ENCODE peak calls at places on chromosomes 16 and 17, in eight cellular contexts. O, B, Y, W, C, G, Q and Z are unnamed samples.

GRCh38 chr17:50944054-50944901 is 78.1 kb upstream of the TOB1 start:
- DNase-seq in O (peak), B (peak), Y (no peak), W (no peak), C (peak), G (peak), Q (no peak), Z (peak)

GRCh38 chr17:14547016-14547415 is 246.1 kb downstream of the HS3ST3B1 start:
- DNase-seq in O (no peak), B (no peak), Y (no peak), W (no peak), C (no peak), G (no peak), Q (no peak), Z (no peak)

GRCh38 chr16:88437367-88437964 is 15.6 kb upstream of the ZFPM1 start:
- DNase-seq in O (peak), B (no peak), Y (no peak), W (no peak), C (peak), G (peak), Q (peak), Z (peak)

GRCh38 chr17:59761385-59762021 is 54.0 kb downstream of the VMP1 start:
- DNase-seq in O (no peak), B (peak), Y (peak), W (no peak), C (no peak), G (no peak), Q (no peak), Z (no peak)

GRCh38 chr17:1634841-1635650 is 6.4 kb upstream of the SLC43A2 start:
- DNase-seq in O (no peak), B (no peak), Y (no peak), W (no peak), C (no peak), G (no peak), Q (no peak), Z (no peak)

GRCh38 chr16:88317619-88317977 is 65.2 kb upstream of the ZNF469 start:
- DNase-seq in O (no peak), B (peak), Y (peak), W (no peak), C (no peak), G (no peak), Q (no peak), Z (no peak)

GRCh38 chr16:29148867-29149272 is 164.0 kb downstream of the LAT start:
- DNase-seq in O (no peak), B (no peak), Y (no peak), W (no peak), C (peak), G (no peak), Q (no peak), Z (no peak)

GRCh38 chr17:29918922-29919856 is 10.8 kb downstream of the SSH2 start:
- DNase-seq in O (no peak), B (peak), Y (peak), W (no peak), C (no peak), G (no peak), Q (no peak), Z (no peak)

GRCh38 chr17:46772013-46772878 is 46.2 kb downstream of the WNT3 start:
- DNase-seq in O (peak), B (no peak), Y (no peak), W (no peak), C (peak), G (no peak), Q (no peak), Z (no peak)

GRCh38 chr17:42618442-42619150 is 9.1 kb downstream of the TUBG1 start:
- DNase-seq in O (peak), B (peak), Y (no peak), W (no peak), C (peak), G (peak), Q (no peak), Z (peak)

GRCh38 chr16:876041-876335 is 75.5 kb upstream of the GNG13 start:
- DNase-seq in O (no peak), B (no peak), Y (no peak), W (no peak), C (no peak), G (no peak), Q (no peak), Z (no peak)

GRCh38 chr17:76075364-76076099 is 951 bp downstream of the GALR2 start:
- DNase-seq in O (no peak), B (no peak), Y (no peak), W (no peak), C (no peak), G (no peak), Q (no peak), Z (no peak)

GRCh38 chr16:85077039-85077438 is 35.2 kb downstream of the CIBAR2 start:
- DNase-seq in O (no peak), B (no peak), Y (no peak), W (no peak), C (no peak), G (no peak), Q (no peak), Z (no peak)

GRCh38 chr17:54282886-54283285 is 460.2 kb downstream of the KIF2B start:
- DNase-seq in O (no peak), B (no peak), Y (no peak), W (no peak), C (no peak), G (no peak), Q (no peak), Z (no peak)

GRCh38 chr16:30700491-30700890 is 1.5 kb downstream of the SRCAP start:
- DNase-seq in O (no peak), B (peak), Y (peak), W (no peak), C (peak), G (no peak), Q (no peak), Z (no peak)

GRCh38 chr16:17105239-17105721 is 365.5 kb downstream of the XYLT1 start:
- DNase-seq in O (no peak), B (no peak), Y (peak), W (no peak), C (no peak), G (no peak), Q (no peak), Z (no peak)

GRCh38 chr16:87661561-87661960 is 59.3 kb downstream of the JPH3 start:
- DNase-seq in O (no peak), B (peak), Y (peak), W (no peak), C (no peak), G (peak), Q (no peak), Z (peak)

GRCh38 chr17:28346746-28347246 is 10.5 kb downstream of the POLDIP2 start:
- DNase-seq in O (peak), B (peak), Y (no peak), W (no peak), C (no peak), G (no peak), Q (no peak), Z (no peak)

GRCh38 chr16:24580665-24581064 is 41.3 kb downstream of the RBBP6 start:
- DNase-seq in O (no peak), B (peak), Y (peak), W (peak), C (no peak), G (no peak), Q (no peak), Z (no peak)

GRCh38 chr17:50420419-50421112 is 5.5 kb upstream of the ACSF2 start:
- DNase-seq in O (no peak), B (peak), Y (peak), W (no peak), C (no peak), G (no peak), Q (no peak), Z (no peak)

GRCh38 chr17:28385037-28385797 is 13.7 kb downstream of the SARM1 start:
- DNase-seq in O (peak), B (no peak), Y (no peak), W (no peak), C (no peak), G (no peak), Q (no peak), Z (no peak)

GRCh38 chr16:67269766-67270165 is 9.6 kb upstream of the PLEKHG4 start:
- DNase-seq in O (no peak), B (peak), Y (peak), W (no peak), C (no peak), G (no peak), Q (no peak), Z (no peak)

GRCh38 chr16:4836727-4837126 is 10.4 kb downstream of the GLYR1 start:
- DNase-seq in O (no peak), B (no peak), Y (no peak), W (no peak), C (no peak), G (no peak), Q (no peak), Z (no peak)

GRCh38 chr17:32488604-32489180 is 1.9 kb downstream of the CDK5R1 start:
- DNase-seq in O (no peak), B (no peak), Y (no peak), W (no peak), C (no peak), G (no peak), Q (no peak), Z (no peak)

GRCh38 chr17:37833237-37833859 is 88.5 kb upstream of the HNF1B start:
- DNase-seq in O (no peak), B (no peak), Y (no peak), W (no peak), C (no peak), G (no peak), Q (no peak), Z (peak)

GRCh38 chr17:54945671-54946070 is 22.8 kb downstream of the COX11 start:
- DNase-seq in O (no peak), B (peak), Y (peak), W (no peak), C (no peak), G (no peak), Q (no peak), Z (no peak)

GRCh38 chr17:4738136-4739121 is 1.2 kb upstream of the ZMYND15 start:
- DNase-seq in O (no peak), B (no peak), Y (no peak), W (no peak), C (no peak), G (peak), Q (no peak), Z (no peak)

GRCh38 chr16:70468776-70469525 is 14.6 kb downstream of the FCSK start:
- DNase-seq in O (no peak), B (no peak), Y (no peak), W (no peak), C (no peak), G (no peak), Q (no peak), Z (no peak)

GRCh38 chr16:19393226-19394074 is 24.2 kb upstream of the TMC5 start:
- DNase-seq in O (no peak), B (no peak), Y (peak), W (no peak), C (no peak), G (no peak), Q (peak), Z (no peak)

GRCh38 chr16:27405546-27406451 is 3.8 kb downstream of the IL21R start:
- DNase-seq in O (no peak), B (no peak), Y (peak), W (no peak), C (no peak), G (no peak), Q (no peak), Z (peak)

GRCh38 chr16:55948230-55948629 is 73.1 kb upstream of the CES5A start:
- DNase-seq in O (no peak), B (no peak), Y (no peak), W (no peak), C (no peak), G (no peak), Q (no peak), Z (no peak)

GRCh38 chr17:21283482-21284318 is 811 bp upstream of the MAP2K3 start:
- DNase-seq in O (no peak), B (peak), Y (peak), W (no peak), C (no peak), G (no peak), Q (peak), Z (no peak)

GRCh38 chr17:48542956-48543853 is 1.7 kb downstream of the HOXB2 start:
- DNase-seq in O (no peak), B (peak), Y (peak), W (no peak), C (peak), G (peak), Q (no peak), Z (peak)

GRCh38 chr17:19312406-19312805 is 50.1 kb downstream of the B9D1 start:
- DNase-seq in O (no peak), B (no peak), Y (no peak), W (no peak), C (no peak), G (no peak), Q (no peak), Z (no peak)

GRCh38 chr16:49022351-49022963 is 259.2 kb downstream of the CBLN1 start:
- DNase-seq in O (no peak), B (no peak), Y (no peak), W (no peak), C (no peak), G (no peak), Q (no peak), Z (no peak)

GRCh38 chr16:54806378-54806777 is 124.3 kb upstream of the IRX5 start:
- DNase-seq in O (no peak), B (no peak), Y (no peak), W (no peak), C (no peak), G (no peak), Q (no peak), Z (no peak)

GRCh38 chr16:58127033-58127556 is 2.1 kb downstream of the CFAP20 start:
- DNase-seq in O (peak), B (peak), Y (peak), W (peak), C (no peak), G (peak), Q (no peak), Z (no peak)
- TF ChIP-seq CTCF in O (no peak), B (peak), Y (peak), W (peak), C (peak), G (peak), Q (no peak), Z (peak)

GRCh38 chr17:74860999-74861553 is 1.4 kb upstream of the GRIN2C start:
- DNase-seq in O (no peak), B (no peak), Y (no peak), W (no peak), C (no peak), G (no peak), Q (no peak), Z (no peak)

GRCh38 chr17:74858672-74859438 is 830 bp downstream of the GRIN2C start:
- DNase-seq in O (no peak), B (no peak), Y (no peak), W (no peak), C (no peak), G (no peak), Q (no peak), Z (no peak)

GRCh38 chr17:74861554-74862107 is 1.9 kb upstream of the GRIN2C start:
- DNase-seq in O (no peak), B (no peak), Y (no peak), W (no peak), C (no peak), G (no peak), Q (no peak), Z (no peak)

GRCh38 chr17:74859439-74860228 is at the start of gene GRIN2C:
- DNase-seq in O (no peak), B (no peak), Y (no peak), W (no peak), C (no peak), G (no peak), Q (no peak), Z (no peak)

DNA sequence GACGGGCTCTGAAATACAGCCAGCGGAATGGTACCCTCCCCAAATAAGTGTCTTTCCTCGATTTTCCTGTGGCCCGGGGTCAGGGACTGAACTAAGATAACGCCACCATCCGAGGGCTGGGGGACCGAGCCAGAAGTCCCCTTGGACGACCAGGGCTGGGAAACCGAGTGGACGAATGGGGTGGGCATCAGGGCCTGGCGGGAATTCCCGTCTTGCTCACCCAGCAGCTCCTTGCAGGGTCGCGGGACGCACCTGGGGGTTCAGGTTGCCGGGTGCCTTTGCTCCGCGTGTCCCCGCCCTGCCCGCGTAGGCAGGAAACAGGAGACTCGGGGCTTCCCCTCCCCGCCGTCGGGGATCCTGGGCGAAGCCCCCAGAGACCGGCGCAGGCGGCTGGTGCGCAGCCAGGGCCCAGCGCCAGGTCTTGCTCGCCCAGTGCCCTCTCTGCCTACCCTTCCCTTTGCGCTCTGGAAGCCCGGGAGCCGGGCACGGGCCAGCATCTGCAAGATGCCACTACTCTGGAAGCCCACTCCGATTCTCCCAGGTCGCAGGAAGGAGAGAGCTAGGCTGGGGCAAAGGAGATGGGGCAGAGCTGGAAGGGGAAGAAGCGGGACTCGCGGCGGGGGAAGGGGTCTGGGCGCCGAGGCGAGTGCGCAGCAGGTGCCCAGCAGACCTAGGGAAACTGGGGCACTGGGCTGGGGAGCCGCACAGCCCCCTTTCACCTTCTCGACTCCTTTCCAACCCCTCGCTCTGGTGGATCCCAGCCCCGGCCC is 729 bp upstream of the GRIN2C start:
- DNase-seq in O (no peak), B (no peak), Y (no peak), W (no peak), C (no peak), G (no peak), Q (no peak), Z (no peak)
- H3K4me3 ChIP-seq in O (no peak), B (no peak), Y (no peak), W (no peak), C (peak), G (no peak), Q (no peak), Z (no peak)

DNA sequence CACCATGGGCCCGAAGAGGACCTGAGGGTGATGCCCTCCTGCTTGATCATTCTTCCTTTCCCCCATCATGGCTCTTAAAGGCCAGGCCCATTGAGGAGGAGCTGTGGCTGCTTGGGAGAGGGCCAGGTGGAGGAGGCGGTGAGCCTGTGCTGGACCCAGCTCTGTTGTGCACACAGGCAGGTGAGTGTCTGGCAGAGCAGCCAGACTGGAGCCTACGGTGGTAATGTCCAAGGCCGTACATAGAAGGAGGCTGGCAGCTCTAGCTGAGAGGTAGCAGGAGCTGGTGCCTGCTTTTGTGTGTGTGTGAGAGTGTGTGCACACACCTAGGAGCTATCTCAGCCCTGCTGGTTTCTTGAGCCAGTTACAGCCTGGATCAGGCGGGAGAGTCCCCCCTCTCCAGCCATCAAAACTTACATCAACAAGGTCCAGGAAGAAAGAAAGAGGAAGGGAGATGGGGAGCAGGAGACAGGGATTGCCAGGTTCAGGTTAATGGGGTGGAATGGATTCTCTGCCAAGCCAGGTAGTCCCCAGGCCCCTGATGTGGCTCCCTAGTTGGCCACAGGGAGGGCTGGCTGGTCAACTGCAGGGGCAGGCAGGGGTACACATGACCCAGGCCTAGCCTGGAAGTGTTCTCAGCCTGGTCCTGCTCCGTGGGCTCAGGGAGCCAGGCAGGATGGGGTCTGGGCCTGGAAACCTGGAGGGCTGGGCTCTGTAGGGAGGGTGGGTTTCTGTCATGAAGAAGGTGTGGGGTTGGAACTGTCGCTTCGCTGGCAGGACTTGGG is 107.1 kb downstream of the RAP1GAP2 start:
- DNase-seq in O (peak), B (no peak), Y (no peak), W (no peak), C (no peak), G (no peak), Q (no peak), Z (no peak)
- TF ChIP-seq CTCF in O (no peak), B (no peak), Y (no peak), W (no peak), C (no peak), G (no peak), Q (no peak), Z (no peak)

DNA sequence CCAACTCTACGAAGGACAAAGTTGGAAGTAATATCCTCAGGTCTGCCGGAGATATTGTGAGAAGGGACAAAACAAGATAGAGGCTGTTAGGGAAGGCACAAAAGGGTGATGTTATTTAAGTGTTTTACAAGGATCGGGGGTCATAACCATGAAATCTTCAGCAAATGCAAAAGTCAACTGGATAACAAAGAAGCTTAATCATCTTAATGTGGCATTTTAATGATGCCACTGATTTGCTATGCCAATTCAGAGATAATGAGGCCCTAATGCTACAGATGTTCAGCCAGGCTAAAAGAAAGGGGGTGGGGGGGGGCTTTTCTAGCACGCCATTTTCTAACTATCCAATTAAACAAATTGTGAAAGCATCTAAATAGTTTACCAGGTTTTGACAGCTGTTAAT is 63.1 kb downstream of the IKZF3 start:
- DNase-seq in O (no peak), B (no peak), Y (no peak), W (no peak), C (no peak), G (no peak), Q (no peak), Z (no peak)
- H3K4me3 ChIP-seq in O (no peak), B (no peak), Y (no peak), W (no peak), C (no peak), G (peak), Q (no peak), Z (no peak)

GRCh38 chr17:16962804-16963203 is 9.1 kb downstream of the TNFRSF13B start:
- DNase-seq in O (no peak), B (no peak), Y (no peak), W (no peak), C (no peak), G (no peak), Q (peak), Z (no peak)
- TF ChIP-seq CTCF in O (no peak), B (peak), Y (no peak), W (peak), C (no peak), G (peak), Q (peak), Z (peak)

GRCh38 chr16:80058236-80058635 is 457.7 kb upstream of the MAF start:
- DNase-seq in O (peak), B (no peak), Y (peak), W (no peak), C (peak), G (no peak), Q (no peak), Z (no peak)
- H3K4me3 ChIP-seq in O (no peak), B (no peak), Y (no peak), W (no peak), C (no peak), G (no peak), Q (no peak), Z (no peak)